ENCODE peak calls at places on chromosome 22, in five cellular contexts. Q is neuronal stem cell, P is IMR-90, E is H1, V is mesendoderm. M is an unnamed sample.

GRCh38 chr22:46087816-46088277 is 62.5 kb upstream of the PPARA start:
- DNase-seq in Q (no peak), V (peak), E (no peak), P (peak), M (no peak)

GRCh38 chr22:47918276-47918928 is 1156.0 kb downstream of the TBC1D22A start:
- DNase-seq in V (no peak), E (no peak), Q (no peak), P (no peak), M (no peak)

GRCh38 chr22:19853058-19853878 is 1.4 kb downstream of the GNB1L start:
- DNase-seq in V (no peak), P (no peak), E (no peak), Q (no peak), M (no peak)

GRCh38 chr22:27377901-27378300 is 423.7 kb downstream of the MN1 start:
- DNase-seq in Q (no peak), V (no peak), P (no peak), E (no peak), M (no peak)

GRCh38 chr22:24583221-24583971 is 9.5 kb downstream of the LRRC75B start:
- DNase-seq in V (no peak), P (peak), E (no peak), Q (no peak), M (no peak)

GRCh38 chr22:32564170-32565001 is 89.8 kb downstream of the FBXO7 start:
- DNase-seq in V (no peak), Q (no peak), E (no peak), P (peak), M (no peak)

GRCh38 chr22:47057916-47058585 is 295.6 kb downstream of the TBC1D22A start:
- DNase-seq in E (no peak), P (no peak), V (no peak), Q (no peak), M (no peak)

GRCh38 chr22:46055851-46056168 is 78.8 kb upstream of the WNT7B start:
- DNase-seq in E (no peak), V (no peak), Q (no peak), P (no peak), M (no peak)

GRCh38 chr22:33030923-33031525 is 27.2 kb downstream of the SYN3 start:
- DNase-seq in V (peak), Q (no peak), E (peak), P (no peak), M (no peak)

GRCh38 chr22:26066534-26066933 is 102.7 kb upstream of the SEZ6L start:
- DNase-seq in Q (peak), V (peak), E (peak), P (no peak), M (peak)

GRCh38 chr22:19901577-19902244 is 39.9 kb upstream of the COMT start:
- DNase-seq in V (no peak), Q (no peak), P (no peak), E (no peak), M (no peak)

GRCh38 chr22:35425971-35426800 is 26.2 kb downstream of the MCM5 start:
- DNase-seq in V (no peak), Q (no peak), P (peak), E (no peak), M (peak)

GRCh38 chr22:45224988-45225731 is 15.5 kb downstream of the KIAA0930 start:
- DNase-seq in P (no peak), V (no peak), E (no peak), Q (no peak), M (peak)

GRCh38 chr22:49057910-49058309 is 769.8 kb downstream of the BRD1 start:
- DNase-seq in V (no peak), E (no peak), P (no peak), Q (no peak), M (no peak)

GRCh38 chr22:25054943-25055511 is 102.5 kb downstream of the KIAA1671 start:
- DNase-seq in V (no peak), E (no peak), Q (no peak), P (no peak), M (no peak)

GRCh38 chr22:33923033-33923432 is 2.8 kb upstream of the LARGE1 start:
- DNase-seq in Q (no peak), P (peak), E (no peak), V (no peak), M (no peak)

GRCh38 chr22:19325296-19325950 is 33.9 kb upstream of the CLTCL1 start:
- DNase-seq in V (no peak), Q (no peak), E (no peak), P (peak), M (no peak)

GRCh38 chr22:48838376-48838775 is 989.3 kb downstream of the BRD1 start:
- DNase-seq in P (no peak), E (no peak), Q (no peak), V (no peak), M (no peak)

GRCh38 chr22:47069270-47069669 is 306.8 kb downstream of the TBC1D22A start:
- DNase-seq in V (no peak), E (no peak), Q (no peak), P (no peak), M (no peak)

GRCh38 chr22:31680764-31681624 is 19.0 kb upstream of the PISD start:
- DNase-seq in P (peak), Q (no peak), E (no peak), V (no peak), M (no peak)

GRCh38 chr22:27045103-27045940 is 387.9 kb downstream of the MIAT start:
- DNase-seq in V (peak), Q (no peak), E (no peak), P (peak), M (no peak)

GRCh38 chr22:19406846-19407245 is 24.7 kb downstream of the HIRA start:
- DNase-seq in P (no peak), E (no peak), V (no peak), Q (no peak), M (no peak)

GRCh38 chr22:44526431-44527115 is 28.5 kb upstream of the RTL6 start:
- DNase-seq in P (no peak), E (peak), Q (no peak), V (no peak), M (no peak)

GRCh38 chr22:40950888-40951794 is at the start of gene RBX1:
- DNase-seq in Q (peak), P (peak), V (peak), E (peak), M (peak)
- H2BK120ac ChIP-seq in Q (no peak), P (peak), V (peak), E (peak), M (no peak)

GRCh38 chr22:17634696-17635095 is 3.9 kb upstream of the BCL2L13 start:
- DNase-seq in E (no peak), P (no peak), Q (no peak), V (no peak), M (no peak)
- H2BK120ac ChIP-seq in E (no peak), P (no peak), Q (no peak), V (no peak), M (no peak)

GRCh38 chr22:21032843-21033688 is 705 bp upstream of the SLC7A4 start:
- DNase-seq in E (no peak), P (no peak), V (no peak), Q (peak), M (no peak)

GRCh38 chr22:21032037-21032842 is at the start of gene SLC7A4:
- DNase-seq in Q (no peak), E (peak), V (no peak), P (no peak), M (no peak)

GRCh38 chr22:21034989-21035388 is 2.6 kb upstream of the SLC7A4 start:
- DNase-seq in Q (no peak), V (no peak), P (no peak), E (no peak), M (no peak)

GRCh38 chr22:21031545-21032036 is 770 bp downstream of the SLC7A4 start:
- DNase-seq in P (no peak), Q (no peak), E (no peak), V (no peak), M (no peak)

DNA sequence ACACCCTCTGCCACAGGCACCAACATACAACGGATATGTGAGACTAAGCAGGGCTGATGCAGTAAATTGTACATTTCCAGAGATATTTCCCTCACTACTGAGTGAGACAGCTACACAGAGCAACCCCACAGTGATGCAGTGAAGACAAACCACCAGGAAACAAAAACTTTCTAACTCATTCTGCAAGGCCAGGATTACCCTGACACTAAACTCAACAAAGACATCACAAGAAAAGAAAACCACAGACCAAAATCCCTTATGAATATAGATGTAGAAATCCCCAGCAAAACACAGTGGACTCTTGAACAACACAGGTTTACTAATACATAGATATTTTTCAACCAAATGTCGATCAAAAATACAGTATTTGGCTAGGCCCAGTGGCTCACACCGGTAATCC is 1.5 kb upstream of the SLC7A4 start:
- DNase-seq in Q (no peak), E (no peak), P (no peak), V (no peak), M (no peak)
- H2BK120ac ChIP-seq in Q (no peak), E (no peak), P (no peak), V (no peak), M (no peak)

DNA sequence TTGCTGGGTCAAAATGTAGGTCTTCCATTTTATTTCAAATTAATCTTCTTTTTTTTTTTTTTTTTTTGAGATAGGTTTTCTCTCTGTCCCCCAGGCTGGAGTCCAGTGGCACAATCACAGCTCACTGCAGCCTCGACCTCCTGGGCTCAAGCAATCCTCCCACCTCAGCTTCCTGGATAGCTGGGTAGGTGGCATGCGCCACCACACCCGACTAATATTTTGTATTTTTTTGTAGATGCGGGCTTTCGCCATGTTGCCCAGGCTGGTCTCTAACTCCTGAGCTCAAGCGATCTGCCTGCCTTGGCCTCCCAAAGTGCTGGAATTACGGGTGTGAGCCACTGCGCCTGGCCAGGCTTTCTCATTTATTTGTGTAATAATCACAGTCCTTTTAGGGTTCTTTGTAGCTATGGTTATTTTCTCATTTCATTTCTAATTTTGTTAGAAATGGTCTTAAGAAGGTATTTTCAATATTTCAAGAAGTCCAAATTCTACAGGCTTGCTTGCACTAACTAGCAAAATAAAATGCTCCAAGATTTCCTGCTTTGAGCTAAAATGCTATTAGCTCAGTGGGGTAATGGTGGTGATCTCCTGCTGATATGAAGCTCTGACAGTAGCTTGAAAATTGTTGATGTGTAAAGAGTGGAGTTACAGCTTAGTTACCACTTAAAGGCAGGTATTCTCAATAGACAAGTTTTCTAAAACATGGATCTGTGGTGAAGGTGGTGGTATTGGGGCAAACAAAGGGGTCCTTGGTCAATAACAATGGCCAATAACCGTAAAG is 50.0 kb downstream of the RBX1 start:
- DNase-seq in Q (no peak), E (no peak), P (no peak), V (peak), M (no peak)
- H2BK120ac ChIP-seq in Q (no peak), E (no peak), P (no peak), V (no peak), M (no peak)

DNA sequence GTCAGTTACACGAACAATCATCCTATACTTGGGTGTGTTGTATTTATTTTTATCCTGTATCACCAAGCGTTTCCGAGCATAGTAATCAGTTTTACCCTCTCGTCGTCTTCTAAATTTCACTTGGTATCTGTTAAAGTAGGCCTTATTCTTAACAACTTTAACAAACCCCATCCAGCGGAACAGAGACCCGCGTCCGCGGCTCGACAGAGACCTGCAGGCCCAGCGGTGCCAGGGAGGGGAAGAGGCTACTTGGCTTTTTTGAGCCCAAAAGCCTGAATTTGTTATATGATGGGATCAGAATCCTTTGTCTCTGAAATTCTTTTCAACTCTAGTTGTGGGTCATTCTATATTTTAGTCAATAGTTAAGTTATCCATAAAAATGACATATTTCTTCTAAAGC is 56.5 kb upstream of the A4GALT start:
- DNase-seq in Q (no peak), E (no peak), V (no peak), P (no peak), M (no peak)
- H2BK120ac ChIP-seq in Q (no peak), E (no peak), V (no peak), P (no peak), M (no peak)

DNA sequence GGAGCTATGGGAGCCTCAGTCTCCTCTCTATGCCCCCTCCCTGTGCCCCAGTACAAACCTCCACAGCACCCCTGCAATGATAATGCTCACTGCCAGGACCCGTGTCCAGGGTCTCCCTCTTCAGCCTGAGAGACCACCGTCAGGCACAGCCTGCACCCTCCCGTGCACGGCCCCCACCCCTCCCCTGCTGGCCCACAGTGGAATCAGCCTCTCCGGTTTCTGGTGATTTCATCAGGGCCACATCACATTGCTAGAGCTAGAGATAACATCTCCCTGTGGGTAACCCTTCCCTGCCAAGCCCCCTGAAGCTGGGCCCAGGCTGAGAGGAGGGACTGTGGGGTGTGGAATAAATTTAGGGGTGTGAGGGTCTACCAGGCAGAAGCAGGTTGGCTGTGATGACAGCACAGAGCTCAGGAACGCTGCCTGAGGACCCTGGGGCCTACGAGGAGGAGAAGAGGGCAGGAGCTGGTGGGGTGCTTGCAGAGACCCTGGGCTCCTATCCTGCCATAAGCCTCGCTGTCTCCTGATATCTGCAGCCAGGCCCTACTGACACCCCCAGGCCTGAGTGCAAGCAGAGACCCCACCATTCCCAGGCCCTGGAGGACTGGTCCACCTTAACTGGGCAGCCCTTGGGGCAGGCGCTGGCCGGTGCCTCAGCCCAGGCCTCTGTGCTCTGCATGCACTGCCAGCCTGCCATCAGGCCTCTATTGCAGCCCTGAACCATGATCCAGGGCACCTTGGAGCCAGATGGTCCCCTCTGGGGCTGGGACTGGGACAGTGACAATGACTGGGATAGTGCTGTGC is at the start of gene KLHDC7B:
- DNase-seq in E (no peak), P (peak), Q (no peak), V (peak), M (no peak)
- H2BK120ac ChIP-seq in E (no peak), P (peak), Q (no peak), V (no peak), M (no peak)

DNA sequence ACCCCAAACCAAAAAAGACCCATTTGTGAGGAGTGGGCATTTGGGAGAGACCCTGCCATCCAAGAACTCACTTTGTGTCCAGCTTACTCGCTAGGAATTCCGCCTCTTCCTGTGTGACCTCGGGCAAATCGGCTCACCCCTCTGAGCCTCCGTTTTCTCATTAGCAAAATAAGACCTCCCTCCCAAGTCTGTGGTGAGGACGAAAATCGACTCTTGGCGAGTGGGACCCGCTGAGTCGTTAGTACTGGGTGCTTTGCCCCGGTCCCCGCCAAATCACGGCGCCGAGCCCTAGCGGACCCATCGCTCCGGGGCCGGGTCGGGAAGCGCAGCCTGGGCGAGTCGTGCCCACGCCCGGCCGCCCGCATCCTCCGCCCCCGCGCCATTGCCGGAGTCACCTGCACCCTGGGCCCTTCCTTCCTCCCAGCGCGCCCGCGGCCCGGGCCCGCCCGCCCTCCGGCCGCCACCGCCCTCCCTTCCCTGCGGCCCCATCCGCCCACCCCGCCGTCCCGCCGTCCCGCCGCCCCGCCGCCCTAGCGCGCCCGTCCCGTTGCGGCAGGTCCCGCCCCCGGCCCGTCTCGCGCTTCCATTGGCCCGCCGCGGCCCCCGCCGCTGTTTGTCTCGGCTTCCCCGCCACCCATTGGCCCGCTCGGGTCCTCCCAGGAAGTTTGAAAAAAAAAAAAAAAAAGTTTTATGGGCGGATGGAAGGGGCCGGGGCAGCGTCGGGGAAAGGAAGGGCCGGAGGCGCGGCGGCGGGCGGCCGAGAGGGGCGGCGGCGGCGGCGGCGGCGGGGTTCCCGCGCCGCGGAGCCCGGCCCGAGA is 48.9 kb downstream of the TRIOBP start:
- DNase-seq in V (peak), P (peak), E (peak), Q (peak), M (peak)
- H2BK120ac ChIP-seq in V (peak), P (peak), E (no peak), Q (no peak), M (no peak)